ENCODE peak calls at places on chromosomes 3 and 15, in eight cellular contexts. U is mammary epithelial cell, K is astrocyte of the spinal cord, Y is stomach, T is brain microvascular endothelial cell, H is AG10803, O is sigmoid colon, J is uterus. A is an unnamed sample.

GRCh38 chr3:131282379-131282778 is 99.2 kb upstream of the NUDT16 start:
- DNase-seq in U (no peak), K (no peak), Y (no peak), T (no peak), H (no peak), O (no peak), J (no peak), A (no peak)

GRCh38 chr15:92495468-92495867 is 101.8 kb downstream of the ST8SIA2 start:
- DNase-seq in U (no peak), K (no peak), Y (no peak), T (no peak), H (no peak), O (no peak), J (no peak), A (no peak)

GRCh38 chr3:182585532-182586150 is 207.7 kb upstream of the ATP11B start:
- DNase-seq in U (no peak), K (no peak), Y (no peak), T (no peak), H (no peak), O (no peak), J (no peak), A (no peak)

GRCh38 chr3:32591960-32592462 is 21.4 kb upstream of the DYNC1LI1 start:
- DNase-seq in U (no peak), K (no peak), Y (no peak), T (no peak), H (no peak), O (no peak), J (no peak), A (no peak)

GRCh38 chr3:49719214-49719884 is at the start of gene AMIGO3:
- DNase-seq in U (peak), K (peak), Y (peak), T (peak), H (peak), O (peak), J (peak), A (peak)

GRCh38 chr15:92832992-92833438 is 67.1 kb upstream of the CHD2 start:
- DNase-seq in U (no peak), K (peak), Y (no peak), T (no peak), H (peak), O (no peak), J (no peak), A (no peak)

GRCh38 chr15:74233864-74234597 is 2.1 kb upstream of the CCDC33 start:
- DNase-seq in U (no peak), K (no peak), Y (no peak), T (no peak), H (no peak), O (no peak), J (no peak), A (no peak)

GRCh38 chr3:26652157-26652556 is 29.6 kb downstream of the LRRC3B start:
- DNase-seq in U (no peak), K (no peak), Y (no peak), T (no peak), H (no peak), O (peak), J (no peak), A (no peak)

GRCh38 chr15:36608166-36608565 is 28.7 kb downstream of the CDIN1 start:
- DNase-seq in U (no peak), K (peak), Y (no peak), T (no peak), H (no peak), O (no peak), J (no peak), A (no peak)

GRCh38 chr15:51349156-51349844 is 7.8 kb downstream of the GLDN start:
- DNase-seq in U (no peak), K (no peak), Y (no peak), T (no peak), H (peak), O (no peak), J (no peak), A (peak)

GRCh38 chr3:122272889-122273288 is 52.2 kb upstream of the CSTA start:
- DNase-seq in U (no peak), K (no peak), Y (no peak), T (no peak), H (no peak), O (no peak), J (no peak), A (no peak)

GRCh38 chr15:55457401-55458022 is 49.2 kb downstream of the PIERCE2 start:
- DNase-seq in U (no peak), K (no peak), Y (no peak), T (no peak), H (no peak), O (no peak), J (no peak), A (no peak)

GRCh38 chr3:129316121-129317013 is 37.7 kb downstream of the HMCES start:
- DNase-seq in U (peak), K (peak), Y (peak), T (peak), H (peak), O (peak), J (peak), A (peak)

GRCh38 chr3:177521305-177521704 is 324.0 kb upstream of the TBL1XR1 start:
- DNase-seq in U (no peak), K (no peak), Y (peak), T (no peak), H (no peak), O (no peak), J (no peak), A (no peak)

DNA sequence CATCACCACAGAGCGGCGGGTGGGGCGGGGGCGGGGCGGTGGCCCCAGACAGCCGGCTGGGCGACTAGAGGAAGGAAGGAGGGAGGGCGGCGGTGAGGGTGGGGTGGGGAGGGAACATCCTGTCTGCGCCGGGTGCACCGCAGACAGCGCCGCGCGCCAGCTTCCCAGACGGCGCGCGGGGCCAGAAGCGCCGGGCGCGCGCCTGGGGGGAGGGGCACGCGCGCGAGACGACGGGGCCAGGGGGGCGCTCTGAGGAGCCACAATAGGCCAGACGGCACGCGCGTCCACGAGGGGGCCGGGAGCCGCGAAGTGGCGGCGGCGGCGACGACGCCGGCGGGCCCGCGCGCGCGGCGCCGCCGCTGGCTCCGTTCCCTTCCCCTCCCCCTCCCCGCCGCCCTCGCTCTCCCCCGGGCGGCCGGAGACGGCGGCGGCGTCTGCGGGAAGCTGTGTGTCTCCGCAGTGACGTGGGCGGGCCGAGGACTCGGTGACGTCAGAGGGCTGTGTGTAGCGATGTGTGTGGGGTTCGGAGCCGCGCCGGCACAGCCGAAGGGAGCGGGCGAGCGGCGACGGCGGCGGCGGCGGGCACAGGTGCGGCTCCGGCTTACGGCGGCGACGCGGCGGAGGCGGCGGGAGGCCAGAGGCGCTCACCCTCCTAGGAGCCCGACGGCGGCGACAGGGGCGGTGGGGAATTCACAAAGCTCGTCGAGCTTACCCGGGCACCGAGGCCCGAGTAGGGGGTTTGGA is at the start of gene SKIL:
- DNase-seq in U (peak), K (peak), Y (peak), T (peak), H (peak), O (peak), J (peak), A (peak)
- TF ChIP-seq CTCF in U (peak), K (no peak), Y (no peak), T (no peak), H (no peak), O (no peak), J (no peak), A (no peak)

GRCh38 chr15:68114356-68114755 is 60.2 kb downstream of the PIAS1 start:
- DNase-seq in U (no peak), K (peak), Y (no peak), T (no peak), H (peak), O (no peak), J (no peak), A (peak)
- H3K4me3 ChIP-seq in U (peak), K (peak), Y (peak), T (peak), H (peak), O (no peak), J (no peak), A (peak)

DNA sequence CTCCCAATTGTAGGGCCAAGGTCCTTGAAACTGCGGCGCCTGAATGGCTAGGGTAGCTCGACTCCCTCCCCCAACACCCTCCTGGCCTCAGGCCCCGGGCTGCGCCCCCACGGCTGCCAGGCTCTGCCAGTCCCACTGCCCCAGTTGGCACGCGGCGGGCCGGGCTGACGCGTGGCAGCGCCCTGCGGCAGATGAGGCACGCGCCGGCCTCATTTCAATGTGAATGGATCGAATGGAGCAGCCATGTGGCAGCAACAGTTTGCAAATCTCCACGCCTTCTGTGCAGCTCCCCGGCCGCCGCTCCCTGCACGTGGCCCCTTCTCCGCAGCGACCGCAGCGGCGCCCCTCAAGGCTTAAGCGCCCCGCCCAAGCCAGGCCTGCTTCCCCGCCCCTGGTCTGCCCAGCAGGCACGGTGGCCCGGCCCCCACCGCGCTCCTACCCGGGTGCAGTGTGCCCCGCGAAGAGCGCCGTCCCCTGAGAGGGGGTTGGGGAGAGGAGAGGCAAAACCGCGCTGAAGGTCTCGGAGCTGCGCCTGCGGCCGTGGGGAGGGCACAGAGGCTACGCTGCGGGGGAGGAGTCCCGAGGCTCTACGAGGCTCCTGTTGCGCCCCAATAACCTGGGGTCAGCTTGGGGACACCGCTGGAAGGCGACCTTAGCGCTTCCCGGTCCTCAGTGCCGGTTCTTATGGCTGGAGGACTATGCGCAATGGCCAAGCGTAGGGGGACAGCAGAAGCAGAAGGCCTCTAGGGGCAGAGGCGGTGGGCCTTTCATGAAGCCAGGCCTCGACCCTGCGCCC is 3.1 kb upstream of the DLL4 start:
- DNase-seq in U (no peak), K (no peak), Y (no peak), T (no peak), H (peak), O (no peak), J (no peak), A (no peak)
- TF ChIP-seq CTCF in U (no peak), K (no peak), Y (no peak), T (no peak), H (no peak), O (no peak), J (no peak), A (no peak)

GRCh38 chr3:46517782-46518181 is 20.0 kb downstream of the RTP3 start:
- DNase-seq in U (no peak), K (no peak), Y (no peak), T (no peak), H (no peak), O (no peak), J (no peak), A (no peak)

GRCh38 chr3:46519952-46520351 is 22.2 kb downstream of the RTP3 start:
- DNase-seq in U (no peak), K (no peak), Y (no peak), T (no peak), H (no peak), O (no peak), J (no peak), A (no peak)

GRCh38 chr3:46521096-46521495 is 23.3 kb downstream of the RTP3 start:
- DNase-seq in U (no peak), K (no peak), Y (no peak), T (no peak), H (no peak), O (no peak), J (no peak), A (no peak)

GRCh38 chr3:46523556-46523955 is 25.8 kb downstream of the RTP3 start:
- DNase-seq in U (no peak), K (no peak), Y (no peak), T (no peak), H (no peak), O (no peak), J (no peak), A (no peak)

GRCh38 chr3:46520531-46520930 is 22.8 kb downstream of the RTP3 start:
- DNase-seq in U (peak), K (no peak), Y (no peak), T (no peak), H (no peak), O (no peak), J (no peak), A (no peak)
- H3K4me3 ChIP-seq in U (no peak), K (no peak), Y (no peak), T (no peak), H (no peak), O (no peak), J (no peak), A (no peak)

GRCh38 chr3:139222100-139222657 is 121.6 kb upstream of the MRPS22 start:
- DNase-seq in U (no peak), K (no peak), Y (no peak), T (no peak), H (no peak), O (no peak), J (no peak), A (no peak)

GRCh38 chr3:139227165-139227564 is 116.7 kb upstream of the MRPS22 start:
- DNase-seq in U (no peak), K (no peak), Y (peak), T (no peak), H (no peak), O (no peak), J (peak), A (no peak)

GRCh38 chr3:139226731-139227130 is 117.1 kb upstream of the MRPS22 start:
- DNase-seq in U (no peak), K (no peak), Y (no peak), T (no peak), H (no peak), O (no peak), J (no peak), A (no peak)

GRCh38 chr3:139227827-139228226 is 116.0 kb upstream of the MRPS22 start:
- DNase-seq in U (no peak), K (no peak), Y (no peak), T (no peak), H (no peak), O (no peak), J (no peak), A (no peak)

GRCh38 chr3:139225551-139225950 is 118.3 kb upstream of the MRPS22 start:
- DNase-seq in U (peak), K (peak), Y (no peak), T (no peak), H (peak), O (no peak), J (no peak), A (peak)
- TF ChIP-seq CTCF in U (no peak), K (no peak), Y (no peak), T (no peak), H (no peak), O (no peak), J (no peak), A (no peak)

GRCh38 chr3:141336672-141337522 is 31.4 kb upstream of the ZBTB38 start:
- DNase-seq in U (peak), K (peak), Y (no peak), T (peak), H (peak), O (no peak), J (no peak), A (peak)
- H3K4me3 ChIP-seq in U (no peak), K (no peak), Y (no peak), T (no peak), H (no peak), O (no peak), J (no peak), A (no peak)

DNA sequence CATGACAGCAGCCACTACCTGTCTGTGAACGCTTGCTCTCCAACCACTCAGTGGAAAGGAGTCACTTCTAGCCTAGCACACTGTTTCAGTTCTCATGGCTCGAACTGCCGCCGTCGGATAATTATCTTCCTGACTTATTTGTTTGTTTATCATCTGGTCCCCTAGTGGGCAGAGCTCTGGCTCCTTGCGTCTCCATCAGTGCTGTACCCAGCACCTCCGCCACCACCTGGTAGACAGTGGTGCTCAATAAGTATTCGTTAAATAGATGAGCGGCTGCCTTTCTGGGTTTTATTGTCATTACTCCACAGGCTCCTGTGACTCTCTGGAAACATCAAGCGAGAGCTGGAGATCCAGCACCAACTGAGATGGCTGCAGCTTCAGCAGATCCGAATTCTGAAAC is 297.5 kb downstream of the NTRK3 start:
- DNase-seq in U (no peak), K (no peak), Y (no peak), T (no peak), H (no peak), O (no peak), J (no peak), A (no peak)
- TF ChIP-seq CTCF in U (no peak), K (no peak), Y (no peak), T (no peak), H (peak), O (no peak), J (no peak), A (no peak)

GRCh38 chr3:169813757-169814517 is 1.2 kb upstream of the LRRC34 start:
- DNase-seq in U (no peak), K (no peak), Y (peak), T (no peak), H (no peak), O (no peak), J (no peak), A (peak)
- H3K4me3 ChIP-seq in U (no peak), K (peak), Y (peak), T (peak), H (peak), O (no peak), J (no peak), A (peak)